ENCODE peak calls at places on chromosomes 6 and 20, in ten cellular contexts. One of them, this sample, is unnamed.

GRCh38 chr6:26205625-26206574 is 118.7 kb downstream of the HFE start:
- DNase-seq in heart left ventricle: no peak
- DNase-seq in fibroblast of the aortic adventitia: peak
- DNase-seq in HFF-Myc: no peak
- DNase-seq in heart right ventricle: no peak
- DNase-seq in left lung: no peak
- DNase-seq in mucosa of descending colon: peak
- DNase-seq in prostate gland: no peak
- DNase-seq in neural crest cell: peak
- DNase-seq in GM10248: no peak
- DNase-seq in this sample: no peak

GRCh38 chr20:62501801-62502495 is 26.2 kb upstream of the GATA5 start:
- DNase-seq in heart left ventricle: no peak
- DNase-seq in fibroblast of the aortic adventitia: peak
- DNase-seq in HFF-Myc: no peak
- DNase-seq in heart right ventricle: no peak
- DNase-seq in left lung: no peak
- DNase-seq in mucosa of descending colon: no peak
- DNase-seq in prostate gland: no peak
- DNase-seq in neural crest cell: no peak
- DNase-seq in GM10248: peak
- DNase-seq in this sample: no peak

GRCh38 chr20:63224272-63225081 is 8.5 kb upstream of the YTHDF1 start:
- DNase-seq in heart left ventricle: peak
- DNase-seq in fibroblast of the aortic adventitia: peak
- DNase-seq in HFF-Myc: no peak
- DNase-seq in heart right ventricle: peak
- DNase-seq in left lung: no peak
- DNase-seq in mucosa of descending colon: no peak
- DNase-seq in prostate gland: peak
- DNase-seq in neural crest cell: no peak
- DNase-seq in GM10248: no peak
- DNase-seq in this sample: no peak

GRCh38 chr6:155352130-155352420 is 37.8 kb upstream of the TFB1M start:
- DNase-seq in heart left ventricle: no peak
- DNase-seq in fibroblast of the aortic adventitia: no peak
- DNase-seq in HFF-Myc: no peak
- DNase-seq in heart right ventricle: no peak
- DNase-seq in left lung: no peak
- DNase-seq in mucosa of descending colon: no peak
- DNase-seq in prostate gland: no peak
- DNase-seq in neural crest cell: no peak
- DNase-seq in GM10248: no peak
- DNase-seq in this sample: no peak

GRCh38 chr6:16482702-16483314 is 244.4 kb downstream of the GMPR start:
- DNase-seq in heart left ventricle: no peak
- DNase-seq in fibroblast of the aortic adventitia: no peak
- DNase-seq in HFF-Myc: no peak
- DNase-seq in heart right ventricle: no peak
- DNase-seq in left lung: no peak
- DNase-seq in mucosa of descending colon: no peak
- DNase-seq in prostate gland: no peak
- DNase-seq in neural crest cell: no peak
- DNase-seq in GM10248: no peak
- DNase-seq in this sample: no peak

GRCh38 chr6:90003069-90003800 is 109.0 kb downstream of the GJA10 start:
- DNase-seq in heart left ventricle: no peak
- DNase-seq in fibroblast of the aortic adventitia: no peak
- DNase-seq in HFF-Myc: no peak
- DNase-seq in heart right ventricle: no peak
- DNase-seq in left lung: no peak
- DNase-seq in mucosa of descending colon: no peak
- DNase-seq in prostate gland: no peak
- DNase-seq in neural crest cell: no peak
- DNase-seq in GM10248: no peak
- DNase-seq in this sample: no peak

GRCh38 chr6:30380464-30380863 is 35.5 kb downstream of the RPP21 start:
- DNase-seq in heart left ventricle: no peak
- DNase-seq in fibroblast of the aortic adventitia: no peak
- DNase-seq in HFF-Myc: no peak
- DNase-seq in heart right ventricle: no peak
- DNase-seq in left lung: no peak
- DNase-seq in mucosa of descending colon: no peak
- DNase-seq in prostate gland: no peak
- DNase-seq in neural crest cell: no peak
- DNase-seq in GM10248: no peak
- DNase-seq in this sample: no peak

GRCh38 chr6:4128072-4128471 is 7.3 kb downstream of the ECI2 start:
- DNase-seq in heart left ventricle: no peak
- DNase-seq in fibroblast of the aortic adventitia: peak
- DNase-seq in HFF-Myc: no peak
- DNase-seq in heart right ventricle: no peak
- DNase-seq in left lung: no peak
- DNase-seq in mucosa of descending colon: no peak
- DNase-seq in prostate gland: no peak
- DNase-seq in neural crest cell: no peak
- DNase-seq in GM10248: no peak
- DNase-seq in this sample: no peak

DNA sequence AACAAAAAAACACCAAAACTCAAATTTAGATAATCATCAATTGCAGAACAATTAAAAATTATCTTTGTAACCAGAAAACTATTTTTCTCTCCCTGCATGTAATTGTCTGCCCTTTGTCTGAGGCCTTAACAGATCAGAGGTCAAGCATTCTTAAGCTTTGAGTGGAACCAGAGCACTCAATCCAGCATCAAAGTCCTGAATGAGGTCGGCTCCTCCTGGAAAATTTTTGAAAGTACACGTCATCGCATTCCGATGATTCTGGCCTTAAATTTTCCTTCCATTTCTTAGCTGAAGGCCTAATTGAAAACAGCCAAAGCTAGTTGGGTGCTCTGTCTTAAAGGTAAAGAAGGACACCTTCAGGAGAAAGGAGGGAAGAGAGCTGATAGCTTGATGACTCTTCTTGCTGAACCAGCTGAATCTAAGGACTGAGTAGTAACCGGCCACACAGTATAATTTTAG is 510.2 kb upstream of the SULF2 start:
- DNase-seq in heart left ventricle: no peak
- DNase-seq in fibroblast of the aortic adventitia: peak
- DNase-seq in HFF-Myc: peak
- DNase-seq in heart right ventricle: peak
- DNase-seq in left lung: no peak
- DNase-seq in mucosa of descending colon: no peak
- DNase-seq in prostate gland: no peak
- DNase-seq in neural crest cell: no peak
- DNase-seq in GM10248: no peak
- DNase-seq in this sample: peak
- TF ChIP-seq CTCF in heart left ventricle: peak
- TF ChIP-seq CTCF in fibroblast of the aortic adventitia: peak
- TF ChIP-seq CTCF in HFF-Myc: peak
- TF ChIP-seq CTCF in heart right ventricle: peak
- TF ChIP-seq CTCF in left lung: no peak
- TF ChIP-seq CTCF in mucosa of descending colon: no peak
- TF ChIP-seq CTCF in prostate gland: no peak
- TF ChIP-seq CTCF in neural crest cell: peak
- TF ChIP-seq CTCF in GM10248: no peak
- TF ChIP-seq CTCF in this sample: no peak

GRCh38 chr6:5995705-5996686 is 10.7 kb downstream of the NRN1 start:
- DNase-seq in heart left ventricle: peak
- DNase-seq in fibroblast of the aortic adventitia: peak
- DNase-seq in HFF-Myc: no peak
- DNase-seq in heart right ventricle: peak
- DNase-seq in left lung: peak
- DNase-seq in mucosa of descending colon: peak
- DNase-seq in prostate gland: no peak
- DNase-seq in neural crest cell: peak
- DNase-seq in GM10248: no peak
- DNase-seq in this sample: peak

GRCh38 chr6:5997420-5998093 is 9.2 kb downstream of the NRN1 start:
- DNase-seq in heart left ventricle: peak
- DNase-seq in fibroblast of the aortic adventitia: no peak
- DNase-seq in HFF-Myc: no peak
- DNase-seq in heart right ventricle: peak
- DNase-seq in left lung: peak
- DNase-seq in mucosa of descending colon: no peak
- DNase-seq in prostate gland: no peak
- DNase-seq in neural crest cell: peak
- DNase-seq in GM10248: peak
- DNase-seq in this sample: peak

GRCh38 chr6:5994234-5994998 is 12.3 kb downstream of the NRN1 start:
- DNase-seq in heart left ventricle: no peak
- DNase-seq in fibroblast of the aortic adventitia: no peak
- DNase-seq in HFF-Myc: no peak
- DNase-seq in heart right ventricle: no peak
- DNase-seq in left lung: no peak
- DNase-seq in mucosa of descending colon: no peak
- DNase-seq in prostate gland: no peak
- DNase-seq in neural crest cell: no peak
- DNase-seq in GM10248: no peak
- DNase-seq in this sample: no peak

GRCh38 chr6:5996701-5997419 is 9.9 kb downstream of the NRN1 start:
- DNase-seq in heart left ventricle: no peak
- DNase-seq in fibroblast of the aortic adventitia: no peak
- DNase-seq in HFF-Myc: no peak
- DNase-seq in heart right ventricle: peak
- DNase-seq in left lung: peak
- DNase-seq in mucosa of descending colon: no peak
- DNase-seq in prostate gland: no peak
- DNase-seq in neural crest cell: peak
- DNase-seq in GM10248: no peak
- DNase-seq in this sample: peak

DNA sequence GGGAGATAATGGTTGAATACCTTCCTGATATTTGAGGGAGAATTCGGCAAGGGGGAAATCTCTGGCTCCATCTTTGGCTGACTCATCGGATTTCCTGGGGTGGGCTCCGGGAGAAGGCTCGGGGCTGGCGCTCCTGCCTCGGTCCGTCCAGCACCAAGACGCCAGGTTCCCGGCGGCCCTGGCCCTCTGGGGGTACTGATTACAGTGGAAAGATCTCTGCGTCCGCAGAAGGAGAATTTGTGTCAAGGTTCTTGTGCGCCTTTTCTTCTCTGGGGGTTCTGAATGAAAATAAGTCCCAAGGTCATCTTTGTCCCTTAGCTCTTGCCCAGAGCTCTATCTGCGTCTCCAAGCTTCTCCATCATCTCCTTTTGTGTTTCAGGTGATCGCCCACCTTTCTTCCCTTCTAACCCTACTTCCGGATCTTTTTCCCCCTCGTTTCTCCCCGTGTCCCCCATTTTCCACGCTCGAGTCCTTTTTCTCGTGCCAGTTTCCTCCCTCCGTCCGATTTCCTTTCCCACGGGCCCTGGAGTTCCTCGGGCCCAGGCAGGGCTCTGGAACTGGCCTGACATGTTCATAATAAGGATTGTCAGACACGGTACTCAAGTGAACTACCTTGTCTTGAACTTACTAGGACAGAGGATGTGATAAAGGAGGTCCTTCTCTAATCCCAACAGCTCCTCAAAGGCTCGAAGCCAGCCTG is 11.6 kb downstream of the NRN1 start:
- DNase-seq in heart left ventricle: no peak
- DNase-seq in fibroblast of the aortic adventitia: no peak
- DNase-seq in HFF-Myc: no peak
- DNase-seq in heart right ventricle: no peak
- DNase-seq in left lung: no peak
- DNase-seq in mucosa of descending colon: no peak
- DNase-seq in prostate gland: no peak
- DNase-seq in neural crest cell: no peak
- DNase-seq in GM10248: no peak
- DNase-seq in this sample: no peak
- TF ChIP-seq CTCF in heart left ventricle: no peak
- TF ChIP-seq CTCF in fibroblast of the aortic adventitia: no peak
- TF ChIP-seq CTCF in HFF-Myc: no peak
- TF ChIP-seq CTCF in heart right ventricle: no peak
- TF ChIP-seq CTCF in left lung: no peak
- TF ChIP-seq CTCF in mucosa of descending colon: no peak
- TF ChIP-seq CTCF in prostate gland: no peak
- TF ChIP-seq CTCF in neural crest cell: no peak
- TF ChIP-seq CTCF in GM10248: no peak
- TF ChIP-seq CTCF in this sample: no peak

GRCh38 chr6:12313992-12314589 is 23.9 kb downstream of the EDN1 start:
- DNase-seq in heart left ventricle: no peak
- DNase-seq in fibroblast of the aortic adventitia: peak
- DNase-seq in HFF-Myc: no peak
- DNase-seq in heart right ventricle: no peak
- DNase-seq in left lung: no peak
- DNase-seq in mucosa of descending colon: peak
- DNase-seq in prostate gland: peak
- DNase-seq in neural crest cell: no peak
- DNase-seq in GM10248: no peak
- DNase-seq in this sample: no peak

GRCh38 chr6:12312736-12313135 is 22.6 kb downstream of the EDN1 start:
- DNase-seq in heart left ventricle: no peak
- DNase-seq in fibroblast of the aortic adventitia: peak
- DNase-seq in HFF-Myc: no peak
- DNase-seq in heart right ventricle: no peak
- DNase-seq in left lung: no peak
- DNase-seq in mucosa of descending colon: no peak
- DNase-seq in prostate gland: no peak
- DNase-seq in neural crest cell: no peak
- DNase-seq in GM10248: no peak
- DNase-seq in this sample: no peak

GRCh38 chr6:12309070-12309469 is 18.9 kb downstream of the EDN1 start:
- DNase-seq in heart left ventricle: no peak
- DNase-seq in fibroblast of the aortic adventitia: no peak
- DNase-seq in HFF-Myc: no peak
- DNase-seq in heart right ventricle: no peak
- DNase-seq in left lung: no peak
- DNase-seq in mucosa of descending colon: no peak
- DNase-seq in prostate gland: no peak
- DNase-seq in neural crest cell: no peak
- DNase-seq in GM10248: no peak
- DNase-seq in this sample: no peak

GRCh38 chr6:12313311-12313991 is 23.3 kb downstream of the EDN1 start:
- DNase-seq in heart left ventricle: no peak
- DNase-seq in fibroblast of the aortic adventitia: no peak
- DNase-seq in HFF-Myc: no peak
- DNase-seq in heart right ventricle: no peak
- DNase-seq in left lung: no peak
- DNase-seq in mucosa of descending colon: no peak
- DNase-seq in prostate gland: no peak
- DNase-seq in neural crest cell: no peak
- DNase-seq in GM10248: no peak
- DNase-seq in this sample: no peak

DNA sequence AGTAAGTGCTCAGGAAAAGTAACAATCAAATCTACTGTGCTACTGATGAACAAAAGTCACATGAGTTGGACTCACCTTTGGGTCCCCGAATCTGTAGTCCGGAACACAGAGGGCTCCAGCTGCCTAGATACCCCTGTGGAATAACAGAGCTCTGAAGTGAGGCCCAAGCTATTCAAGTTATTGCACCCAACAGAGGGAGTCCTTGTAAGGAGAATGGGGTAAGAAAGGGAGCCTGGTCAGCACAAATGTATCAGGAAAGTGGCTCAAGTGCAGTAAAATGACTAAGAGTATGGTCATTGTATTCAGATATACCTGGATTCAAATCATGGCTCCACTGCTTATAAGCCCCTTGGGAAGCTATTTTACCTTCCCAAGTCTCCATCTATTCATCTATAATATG is 20.9 kb downstream of the EDN1 start:
- DNase-seq in heart left ventricle: no peak
- DNase-seq in fibroblast of the aortic adventitia: no peak
- DNase-seq in HFF-Myc: no peak
- DNase-seq in heart right ventricle: no peak
- DNase-seq in left lung: no peak
- DNase-seq in mucosa of descending colon: no peak
- DNase-seq in prostate gland: no peak
- DNase-seq in neural crest cell: no peak
- DNase-seq in GM10248: no peak
- DNase-seq in this sample: no peak
- TF ChIP-seq CTCF in heart left ventricle: no peak
- TF ChIP-seq CTCF in fibroblast of the aortic adventitia: no peak
- TF ChIP-seq CTCF in HFF-Myc: no peak
- TF ChIP-seq CTCF in heart right ventricle: peak
- TF ChIP-seq CTCF in left lung: no peak
- TF ChIP-seq CTCF in mucosa of descending colon: no peak
- TF ChIP-seq CTCF in prostate gland: no peak
- TF ChIP-seq CTCF in neural crest cell: no peak
- TF ChIP-seq CTCF in GM10248: no peak
- TF ChIP-seq CTCF in this sample: no peak

GRCh38 chr6:76837564-76837963 is 625.7 kb downstream of the HTR1B start:
- DNase-seq in heart left ventricle: no peak
- DNase-seq in fibroblast of the aortic adventitia: no peak
- DNase-seq in HFF-Myc: no peak
- DNase-seq in heart right ventricle: no peak
- DNase-seq in left lung: no peak
- DNase-seq in mucosa of descending colon: no peak
- DNase-seq in prostate gland: no peak
- DNase-seq in neural crest cell: no peak
- DNase-seq in GM10248: no peak
- DNase-seq in this sample: no peak

GRCh38 chr6:76835289-76835688 is 628.0 kb downstream of the HTR1B start:
- DNase-seq in heart left ventricle: no peak
- DNase-seq in fibroblast of the aortic adventitia: no peak
- DNase-seq in HFF-Myc: no peak
- DNase-seq in heart right ventricle: no peak
- DNase-seq in left lung: no peak
- DNase-seq in mucosa of descending colon: no peak
- DNase-seq in prostate gland: no peak
- DNase-seq in neural crest cell: no peak
- DNase-seq in GM10248: no peak
- DNase-seq in this sample: no peak

GRCh38 chr6:76835695-76836094 is 627.6 kb downstream of the HTR1B start:
- DNase-seq in heart left ventricle: no peak
- DNase-seq in fibroblast of the aortic adventitia: no peak
- DNase-seq in HFF-Myc: no peak
- DNase-seq in heart right ventricle: no peak
- DNase-seq in left lung: no peak
- DNase-seq in mucosa of descending colon: no peak
- DNase-seq in prostate gland: no peak
- DNase-seq in neural crest cell: no peak
- DNase-seq in GM10248: no peak
- DNase-seq in this sample: no peak

GRCh38 chr6:76831299-76831698 is 632.0 kb downstream of the HTR1B start:
- DNase-seq in heart left ventricle: no peak
- DNase-seq in fibroblast of the aortic adventitia: no peak
- DNase-seq in HFF-Myc: no peak
- DNase-seq in heart right ventricle: no peak
- DNase-seq in left lung: no peak
- DNase-seq in mucosa of descending colon: no peak
- DNase-seq in prostate gland: no peak
- DNase-seq in neural crest cell: no peak
- DNase-seq in GM10248: no peak
- DNase-seq in this sample: no peak

DNA sequence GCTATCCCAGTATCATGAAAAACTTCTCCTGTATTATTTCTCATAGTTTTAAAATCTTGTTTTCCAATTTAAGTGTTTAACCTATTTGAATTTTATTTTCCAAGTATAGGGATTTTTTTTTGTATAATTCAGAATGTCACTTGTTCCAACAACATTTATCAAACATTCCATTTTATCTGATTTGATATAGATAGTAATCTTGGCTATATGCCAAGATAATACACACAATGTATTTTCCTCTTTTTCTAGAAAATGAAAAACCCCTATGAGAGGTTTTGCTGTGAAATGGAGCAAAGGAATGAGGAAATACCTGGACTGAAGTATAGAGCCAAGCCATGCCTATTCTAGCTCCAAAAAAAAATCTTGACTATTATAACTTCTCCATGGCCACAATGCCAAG is 628.9 kb downstream of the HTR1B start:
- DNase-seq in heart left ventricle: no peak
- DNase-seq in fibroblast of the aortic adventitia: no peak
- DNase-seq in HFF-Myc: no peak
- DNase-seq in heart right ventricle: no peak
- DNase-seq in left lung: no peak
- DNase-seq in mucosa of descending colon: no peak
- DNase-seq in prostate gland: no peak
- DNase-seq in neural crest cell: no peak
- DNase-seq in GM10248: no peak
- DNase-seq in this sample: no peak
- TF ChIP-seq CTCF in heart left ventricle: no peak
- TF ChIP-seq CTCF in fibroblast of the aortic adventitia: no peak
- TF ChIP-seq CTCF in HFF-Myc: no peak
- TF ChIP-seq CTCF in heart right ventricle: no peak
- TF ChIP-seq CTCF in left lung: no peak
- TF ChIP-seq CTCF in mucosa of descending colon: no peak
- TF ChIP-seq CTCF in prostate gland: no peak
- TF ChIP-seq CTCF in neural crest cell: no peak
- TF ChIP-seq CTCF in GM10248: no peak
- TF ChIP-seq CTCF in this sample: no peak

This sample was measured in endothelial cell.